ENCODE peak calls at places on chromosomes 5 and 9, in ten cellular contexts. E, Q, M, T, I, F, R, G, O and Z are unnamed samples.

GRCh38 chr9:113187935-113188595 is 33.0 kb downstream of the FKBP15 start:
- DNase-seq in I (no peak), F (peak), M (peak), Q (no peak), O (peak), R (no peak), G (peak), T (peak), E (no peak), Z (no peak)

GRCh38 chr5:154484393-154484944 is 6.4 kb upstream of the HAND1 start:
- DNase-seq in O (no peak), I (no peak), T (no peak), Q (no peak), E (no peak), G (no peak), M (no peak), F (no peak), R (no peak), Z (no peak)

GRCh38 chr9:89436326-89436725 is 61.6 kb downstream of the SEMA4D start:
- DNase-seq in E (no peak), T (no peak), F (no peak), Q (no peak), M (no peak), G (no peak), I (no peak), O (no peak), R (no peak), Z (no peak)

GRCh38 chr5:58279259-58279658 is 180.6 kb downstream of the PLK2 start:
- DNase-seq in Q (no peak), T (no peak), E (no peak), M (no peak), R (no peak), F (no peak), G (no peak), I (no peak), O (no peak), Z (no peak)

GRCh38 chr5:109485030-109485429 is 75.3 kb upstream of the PJA2 start:
- DNase-seq in F (peak), E (peak), R (no peak), Q (no peak), G (peak), O (no peak), I (peak), T (no peak), M (no peak), Z (no peak)

GRCh38 chr5:125227333-125228075 is 481.1 kb upstream of the ZNF608 start:
- DNase-seq in R (no peak), G (peak), E (peak), F (peak), Q (no peak), T (peak), O (peak), M (peak), I (no peak), Z (no peak)

GRCh38 chr9:106689089-106689488 is 173.9 kb upstream of the ZNF462 start:
- DNase-seq in O (no peak), E (no peak), Q (no peak), I (no peak), T (no peak), R (no peak), M (no peak), F (no peak), G (peak), Z (no peak)

GRCh38 chr5:108379722-108380530 is 2.0 kb downstream of the FBXL17 start:
- DNase-seq in E (peak), F (peak), O (no peak), Q (no peak), G (peak), T (peak), R (no peak), M (no peak), I (no peak), Z (no peak)

GRCh38 chr9:7150153-7150890 is 392.5 kb downstream of the KDM4C start:
- DNase-seq in O (no peak), R (no peak), I (no peak), Q (no peak), T (no peak), E (no peak), G (no peak), M (no peak), F (no peak), Z (no peak)

GRCh38 chr5:59793000-59793399 is 100.5 kb downstream of the PDE4D start:
- DNase-seq in O (peak), T (peak), Q (no peak), F (peak), E (no peak), M (no peak), G (peak), I (no peak), R (no peak), Z (no peak)

GRCh38 chr9:71179183-71179582 is 57.8 kb upstream of the TRPM3 start:
- DNase-seq in F (no peak), I (no peak), G (no peak), R (no peak), Q (no peak), E (no peak), T (no peak), O (no peak), M (no peak), Z (no peak)

GRCh38 chr9:71177901-71178300 is 56.5 kb upstream of the TRPM3 start:
- DNase-seq in F (no peak), T (no peak), R (no peak), E (no peak), O (no peak), G (no peak), Q (no peak), M (no peak), I (no peak), Z (no peak)
- H3K27ac ChIP-seq in F (no peak), T (no peak), R (no peak), E (no peak), O (no peak), G (no peak), Q (no peak), M (no peak), I (no peak), Z (no peak)

DNA sequence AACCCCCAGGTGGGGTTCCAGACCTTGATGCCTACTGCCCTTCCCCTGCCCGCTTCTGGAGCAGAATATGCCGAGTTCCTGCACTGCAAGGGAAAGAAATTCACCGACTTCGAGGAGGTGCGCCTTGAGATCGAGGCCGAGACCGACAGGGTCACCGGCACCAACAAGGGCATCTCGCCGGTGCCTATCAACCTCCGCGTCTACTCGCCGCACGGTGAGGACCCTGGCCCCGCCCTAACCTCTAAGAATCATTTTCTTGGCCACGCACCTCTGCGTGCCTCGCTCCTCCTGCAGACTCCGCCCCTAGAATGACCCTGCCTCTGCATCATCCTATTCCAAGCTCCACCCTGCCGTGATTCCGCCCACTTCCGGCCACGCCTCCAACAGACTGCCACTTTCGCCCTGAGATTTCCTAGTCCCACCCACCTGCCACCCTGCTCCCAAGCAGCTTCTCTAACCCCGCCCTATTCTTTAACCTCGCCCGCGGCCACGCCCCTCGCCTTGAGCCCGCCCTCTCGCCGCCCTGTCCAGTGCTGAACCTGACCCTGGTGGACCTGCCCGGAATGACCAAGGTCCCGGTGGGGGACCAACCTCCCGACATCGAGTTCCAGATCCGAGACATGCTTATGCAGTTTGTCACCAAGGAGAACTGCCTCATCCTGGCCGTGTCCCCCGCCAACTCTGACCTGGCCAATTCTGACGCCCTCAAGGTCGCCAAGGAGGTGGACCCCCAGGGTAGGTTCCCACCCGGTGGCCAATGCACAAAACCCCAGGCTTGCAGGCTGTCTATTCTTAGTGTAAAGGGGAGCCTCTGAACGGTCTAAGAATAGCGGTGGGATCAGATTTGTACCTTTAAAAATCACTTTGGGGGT is 15.6 kb downstream of the DNM1 start:
- DNase-seq in E (peak), T (peak), I (peak), O (peak), F (peak), G (peak), Q (peak), M (peak), R (peak), Z (peak)
- H3K27ac ChIP-seq in E (no peak), T (no peak), I (no peak), O (peak), F (no peak), G (no peak), Q (no peak), M (no peak), R (peak), Z (no peak)

DNA sequence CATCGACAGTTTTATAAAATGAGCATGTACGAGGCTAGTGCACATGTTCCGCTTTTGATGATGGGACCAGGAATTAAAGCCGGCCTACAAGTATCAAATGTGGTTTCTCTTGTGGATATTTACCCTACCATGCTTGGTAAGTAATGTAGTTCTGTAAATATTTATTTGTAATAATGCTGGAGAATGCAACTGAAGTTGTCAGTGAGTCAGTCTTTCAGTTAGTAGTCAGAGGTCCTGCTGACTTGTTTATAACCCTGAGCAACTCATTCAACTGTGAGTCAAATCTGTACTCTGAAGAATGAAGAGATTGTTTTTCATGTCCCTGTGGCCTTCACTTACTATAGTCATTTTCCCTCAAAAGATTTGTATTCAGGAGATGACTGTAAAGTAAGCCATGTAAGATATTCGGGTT is 28.4 kb upstream of the GPR150 start:
- DNase-seq in M (no peak), O (no peak), E (no peak), I (no peak), Q (no peak), F (peak), G (peak), R (no peak), T (peak), Z (no peak)
- H3K27ac ChIP-seq in M (no peak), O (no peak), E (no peak), I (no peak), Q (no peak), F (peak), G (peak), R (no peak), T (no peak), Z (no peak)

DNA sequence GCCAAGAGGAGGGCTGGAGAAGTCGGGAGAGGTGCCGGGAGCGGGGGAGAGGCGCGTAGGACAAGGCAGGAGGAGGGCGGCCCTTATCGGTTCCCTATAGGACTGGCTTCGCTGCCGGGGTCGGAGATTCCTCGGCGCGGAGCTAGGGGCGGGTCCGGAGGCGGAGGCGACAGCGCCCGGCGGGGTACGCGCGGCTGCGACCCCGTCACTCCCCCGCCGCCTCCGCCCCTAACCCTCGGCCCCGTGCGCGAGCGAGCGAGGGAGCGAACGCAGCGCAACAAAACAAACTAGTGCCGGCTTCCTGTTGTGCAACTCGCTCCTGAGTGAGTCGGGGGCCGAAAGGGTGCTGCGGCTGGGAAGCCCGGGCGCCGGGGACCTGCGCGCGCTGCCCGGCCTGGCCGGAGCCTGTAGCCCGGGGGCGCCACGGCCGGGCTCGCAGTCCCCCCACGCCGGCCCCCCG is 2.0 kb downstream of the GLIS3 start:
- DNase-seq in E (peak), R (peak), O (peak), I (peak), G (peak), M (peak), T (peak), F (peak), Q (peak), Z (peak)
- H3K27ac ChIP-seq in E (no peak), R (no peak), O (peak), I (peak), G (peak), M (peak), T (peak), F (peak), Q (peak), Z (peak)

GRCh38 chr5:134555889-134556311 is 30.4 kb downstream of the JADE2 start:
- DNase-seq in G (peak), O (peak), I (no peak), E (peak), Q (peak), F (peak), R (peak), M (peak), T (peak), Z (peak)
- H3K27ac ChIP-seq in G (peak), O (peak), I (no peak), E (no peak), Q (peak), F (peak), R (peak), M (no peak), T (peak), Z (peak)

GRCh38 chr5:177308740-177309139 is 3.0 kb downstream of the MXD3 start:
- DNase-seq in M (no peak), G (no peak), R (no peak), E (no peak), I (no peak), O (no peak), Q (no peak), F (no peak), T (no peak), Z (no peak)
- H3K27ac ChIP-seq in M (no peak), G (no peak), R (no peak), E (no peak), I (peak), O (no peak), Q (no peak), F (no peak), T (no peak), Z (no peak)

DNA sequence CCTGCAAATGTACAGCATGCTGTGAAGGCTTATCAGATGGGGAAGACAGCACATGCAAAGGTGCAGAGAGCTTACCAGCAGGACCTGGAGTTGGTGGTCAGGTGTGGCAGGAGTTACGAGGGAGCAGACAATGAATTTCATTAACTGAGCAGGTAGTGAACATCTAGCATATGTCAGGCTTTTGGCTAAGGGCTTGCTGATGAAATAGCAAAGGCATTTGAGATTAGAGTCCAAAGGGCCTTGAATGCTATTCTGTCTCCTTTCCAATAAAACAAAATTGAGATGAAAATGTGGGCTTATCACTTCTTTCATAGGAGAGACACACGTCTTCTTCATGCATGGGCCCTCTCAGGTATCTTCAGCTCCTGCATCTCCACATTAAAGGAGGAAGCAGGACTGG is 36.6 kb upstream of the PPARGC1B start:
- DNase-seq in Q (no peak), F (no peak), M (no peak), I (no peak), T (no peak), O (no peak), G (no peak), R (no peak), E (no peak), Z (no peak)
- H3K27ac ChIP-seq in Q (no peak), F (no peak), M (no peak), I (no peak), T (no peak), O (no peak), G (no peak), R (no peak), E (peak), Z (no peak)

GRCh38 chr5:132458651-132459030 is 31.9 kb downstream of the IRF1 start:
- DNase-seq in E (no peak), Q (no peak), F (peak), R (no peak), I (no peak), T (peak), M (no peak), O (no peak), G (peak), Z (no peak)

GRCh38 chr5:132459031-132459982 is 31.3 kb downstream of the IRF1 start:
- DNase-seq in F (peak), T (peak), I (no peak), Q (peak), E (no peak), M (no peak), G (peak), O (no peak), R (no peak), Z (no peak)

GRCh38 chr5:132456553-132457361 is 33.8 kb downstream of the IRF1 start:
- DNase-seq in O (no peak), R (peak), T (no peak), E (no peak), M (no peak), I (no peak), F (no peak), G (peak), Q (peak), Z (no peak)

GRCh38 chr5:132457371-132458225 is 33.0 kb downstream of the IRF1 start:
- DNase-seq in T (peak), O (no peak), I (no peak), E (no peak), Q (peak), G (peak), F (peak), R (peak), M (no peak), Z (no peak)

GRCh38 chr5:132458226-132458560 is 32.4 kb downstream of the IRF1 start:
- DNase-seq in M (no peak), R (no peak), F (peak), G (peak), O (no peak), Q (no peak), E (no peak), T (peak), I (no peak), Z (no peak)
- H3K27ac ChIP-seq in M (no peak), R (peak), F (peak), G (peak), O (peak), Q (no peak), E (no peak), T (peak), I (no peak), Z (no peak)

GRCh38 chr9:98986866-98987653 is 43.4 kb downstream of the COL15A1 start:
- DNase-seq in G (no peak), T (no peak), I (no peak), R (no peak), M (no peak), O (no peak), F (no peak), Q (no peak), E (no peak), Z (no peak)
- H3K27ac ChIP-seq in G (no peak), T (no peak), I (no peak), R (no peak), M (no peak), O (peak), F (no peak), Q (no peak), E (no peak), Z (peak)